ENCODE peak calls at places on chromosomes 2 and 18, in ten cellular contexts. One of them, this sample, is unnamed.

GRCh38 chr18:46736136-46736535 is 20.7 kb downstream of the ST8SIA5 start:
- DNase-seq in SIG-M5: no peak
- DNase-seq in endothelial cell: no peak
- DNase-seq in kidney glomerular epithelial cell: no peak
- DNase-seq in islet precursor cell: no peak
- DNase-seq in stimulated activated CD8-positive, alpha-beta memory T cell treated with anti-CD3 and anti-CD28 coated beads, Interleukin-4, amount 100 ng/mL, for 24 hours: no peak
- DNase-seq in iris pigment epithelial cell: no peak
- DNase-seq in central memory CD4-positive, alpha-beta T cell: no peak
- DNase-seq in left ventricle myocardium inferior: no peak
- DNase-seq in brain microvascular endothelial cell: no peak
- DNase-seq in this sample: no peak

GRCh38 chr2:15790838-15791237 is 149.5 kb upstream of the MYCN start:
- DNase-seq in stimulated activated CD8-positive, alpha-beta memory T cell treated with anti-CD3 and anti-CD28 coated beads, Interleukin-4, amount 100 ng/mL, for 24 hours: no peak
- DNase-seq in endothelial cell: no peak
- DNase-seq in islet precursor cell: no peak
- DNase-seq in iris pigment epithelial cell: no peak
- DNase-seq in SIG-M5: no peak
- DNase-seq in brain microvascular endothelial cell: no peak
- DNase-seq in kidney glomerular epithelial cell: no peak
- DNase-seq in left ventricle myocardium inferior: no peak
- DNase-seq in central memory CD4-positive, alpha-beta T cell: no peak
- DNase-seq in this sample: no peak

GRCh38 chr2:66833036-66833435 is 398.1 kb downstream of the MEIS1 start:
- DNase-seq in SIG-M5: no peak
- DNase-seq in stimulated activated CD8-positive, alpha-beta memory T cell treated with anti-CD3 and anti-CD28 coated beads, Interleukin-4, amount 100 ng/mL, for 24 hours: no peak
- DNase-seq in endothelial cell: no peak
- DNase-seq in kidney glomerular epithelial cell: no peak
- DNase-seq in iris pigment epithelial cell: no peak
- DNase-seq in islet precursor cell: no peak
- DNase-seq in brain microvascular endothelial cell: no peak
- DNase-seq in central memory CD4-positive, alpha-beta T cell: no peak
- DNase-seq in left ventricle myocardium inferior: no peak
- DNase-seq in this sample: no peak

GRCh38 chr2:108575132-108575966 is 41.1 kb downstream of the LIMS1 start:
- DNase-seq in SIG-M5: no peak
- DNase-seq in kidney glomerular epithelial cell: no peak
- DNase-seq in iris pigment epithelial cell: peak
- DNase-seq in central memory CD4-positive, alpha-beta T cell: no peak
- DNase-seq in stimulated activated CD8-positive, alpha-beta memory T cell treated with anti-CD3 and anti-CD28 coated beads, Interleukin-4, amount 100 ng/mL, for 24 hours: no peak
- DNase-seq in left ventricle myocardium inferior: no peak
- DNase-seq in endothelial cell: no peak
- DNase-seq in brain microvascular endothelial cell: peak
- DNase-seq in islet precursor cell: peak
- DNase-seq in this sample: no peak

GRCh38 chr2:207624170-207625013 is 802 bp downstream of the METTL21A start:
- DNase-seq in endothelial cell: peak
- DNase-seq in brain microvascular endothelial cell: peak
- DNase-seq in SIG-M5: peak
- DNase-seq in islet precursor cell: peak
- DNase-seq in central memory CD4-positive, alpha-beta T cell: peak
- DNase-seq in iris pigment epithelial cell: peak
- DNase-seq in kidney glomerular epithelial cell: peak
- DNase-seq in left ventricle myocardium inferior: peak
- DNase-seq in stimulated activated CD8-positive, alpha-beta memory T cell treated with anti-CD3 and anti-CD28 coated beads, Interleukin-4, amount 100 ng/mL, for 24 hours: peak
- DNase-seq in this sample: no peak

GRCh38 chr18:31497711-31498449 is at the start of gene DSG2:
- DNase-seq in brain microvascular endothelial cell: no peak
- DNase-seq in SIG-M5: no peak
- DNase-seq in central memory CD4-positive, alpha-beta T cell: no peak
- DNase-seq in left ventricle myocardium inferior: peak
- DNase-seq in stimulated activated CD8-positive, alpha-beta memory T cell treated with anti-CD3 and anti-CD28 coated beads, Interleukin-4, amount 100 ng/mL, for 24 hours: no peak
- DNase-seq in kidney glomerular epithelial cell: peak
- DNase-seq in islet precursor cell: peak
- DNase-seq in endothelial cell: peak
- DNase-seq in iris pigment epithelial cell: peak
- DNase-seq in this sample: no peak

GRCh38 chr2:133346654-133347053 is 221.6 kb downstream of the NCKAP5 start:
- DNase-seq in stimulated activated CD8-positive, alpha-beta memory T cell treated with anti-CD3 and anti-CD28 coated beads, Interleukin-4, amount 100 ng/mL, for 24 hours: no peak
- DNase-seq in brain microvascular endothelial cell: peak
- DNase-seq in kidney glomerular epithelial cell: peak
- DNase-seq in left ventricle myocardium inferior: no peak
- DNase-seq in iris pigment epithelial cell: peak
- DNase-seq in SIG-M5: no peak
- DNase-seq in islet precursor cell: no peak
- DNase-seq in endothelial cell: no peak
- DNase-seq in central memory CD4-positive, alpha-beta T cell: no peak
- DNase-seq in this sample: no peak

GRCh38 chr2:232330068-232330999 is 48.2 kb upstream of the ALPP start:
- DNase-seq in islet precursor cell: peak
- DNase-seq in endothelial cell: no peak
- DNase-seq in central memory CD4-positive, alpha-beta T cell: no peak
- DNase-seq in left ventricle myocardium inferior: no peak
- DNase-seq in iris pigment epithelial cell: no peak
- DNase-seq in kidney glomerular epithelial cell: no peak
- DNase-seq in SIG-M5: no peak
- DNase-seq in brain microvascular endothelial cell: no peak
- DNase-seq in stimulated activated CD8-positive, alpha-beta memory T cell treated with anti-CD3 and anti-CD28 coated beads, Interleukin-4, amount 100 ng/mL, for 24 hours: no peak
- DNase-seq in this sample: no peak

GRCh38 chr2:241091734-241092445 is 10.2 kb downstream of the MTERF4 start:
- DNase-seq in endothelial cell: no peak
- DNase-seq in iris pigment epithelial cell: no peak
- DNase-seq in SIG-M5: no peak
- DNase-seq in central memory CD4-positive, alpha-beta T cell: no peak
- DNase-seq in kidney glomerular epithelial cell: no peak
- DNase-seq in stimulated activated CD8-positive, alpha-beta memory T cell treated with anti-CD3 and anti-CD28 coated beads, Interleukin-4, amount 100 ng/mL, for 24 hours: no peak
- DNase-seq in islet precursor cell: no peak
- DNase-seq in left ventricle myocardium inferior: no peak
- DNase-seq in brain microvascular endothelial cell: no peak
- DNase-seq in this sample: no peak

GRCh38 chr2:119475225-119475856 is 43.7 kb downstream of the TMEM37 start:
- DNase-seq in left ventricle myocardium inferior: peak
- DNase-seq in SIG-M5: no peak
- DNase-seq in islet precursor cell: peak
- DNase-seq in central memory CD4-positive, alpha-beta T cell: no peak
- DNase-seq in kidney glomerular epithelial cell: no peak
- DNase-seq in brain microvascular endothelial cell: no peak
- DNase-seq in endothelial cell: no peak
- DNase-seq in stimulated activated CD8-positive, alpha-beta memory T cell treated with anti-CD3 and anti-CD28 coated beads, Interleukin-4, amount 100 ng/mL, for 24 hours: no peak
- DNase-seq in iris pigment epithelial cell: no peak
- DNase-seq in this sample: no peak

GRCh38 chr2:170820647-170821630 is 4.3 kb downstream of the GAD1 start:
- DNase-seq in left ventricle myocardium inferior: no peak
- DNase-seq in islet precursor cell: no peak
- DNase-seq in kidney glomerular epithelial cell: no peak
- DNase-seq in iris pigment epithelial cell: no peak
- DNase-seq in endothelial cell: no peak
- DNase-seq in SIG-M5: no peak
- DNase-seq in central memory CD4-positive, alpha-beta T cell: peak
- DNase-seq in brain microvascular endothelial cell: no peak
- DNase-seq in stimulated activated CD8-positive, alpha-beta memory T cell treated with anti-CD3 and anti-CD28 coated beads, Interleukin-4, amount 100 ng/mL, for 24 hours: no peak
- DNase-seq in this sample: no peak

GRCh38 chr2:18662689-18663088 is 73.3 kb upstream of the NT5C1B start:
- DNase-seq in brain microvascular endothelial cell: no peak
- DNase-seq in iris pigment epithelial cell: no peak
- DNase-seq in kidney glomerular epithelial cell: no peak
- DNase-seq in central memory CD4-positive, alpha-beta T cell: no peak
- DNase-seq in left ventricle myocardium inferior: no peak
- DNase-seq in stimulated activated CD8-positive, alpha-beta memory T cell treated with anti-CD3 and anti-CD28 coated beads, Interleukin-4, amount 100 ng/mL, for 24 hours: no peak
- DNase-seq in islet precursor cell: no peak
- DNase-seq in SIG-M5: no peak
- DNase-seq in endothelial cell: no peak
- DNase-seq in this sample: no peak

GRCh38 chr2:191657977-191658376 is 20.0 kb upstream of the NABP1 start:
- DNase-seq in left ventricle myocardium inferior: no peak
- DNase-seq in iris pigment epithelial cell: peak
- DNase-seq in endothelial cell: no peak
- DNase-seq in islet precursor cell: no peak
- DNase-seq in stimulated activated CD8-positive, alpha-beta memory T cell treated with anti-CD3 and anti-CD28 coated beads, Interleukin-4, amount 100 ng/mL, for 24 hours: no peak
- DNase-seq in kidney glomerular epithelial cell: no peak
- DNase-seq in SIG-M5: no peak
- DNase-seq in brain microvascular endothelial cell: peak
- DNase-seq in central memory CD4-positive, alpha-beta T cell: no peak
- DNase-seq in this sample: no peak

GRCh38 chr18:71942433-71942832 is 601.7 kb downstream of the CBLN2 start:
- DNase-seq in kidney glomerular epithelial cell: no peak
- DNase-seq in left ventricle myocardium inferior: no peak
- DNase-seq in iris pigment epithelial cell: no peak
- DNase-seq in endothelial cell: no peak
- DNase-seq in stimulated activated CD8-positive, alpha-beta memory T cell treated with anti-CD3 and anti-CD28 coated beads, Interleukin-4, amount 100 ng/mL, for 24 hours: no peak
- DNase-seq in central memory CD4-positive, alpha-beta T cell: no peak
- DNase-seq in brain microvascular endothelial cell: no peak
- DNase-seq in SIG-M5: no peak
- DNase-seq in islet precursor cell: peak
- DNase-seq in this sample: no peak

GRCh38 chr2:120745420-120746178 is 9.9 kb downstream of the GLI2 start:
- DNase-seq in kidney glomerular epithelial cell: no peak
- DNase-seq in left ventricle myocardium inferior: no peak
- DNase-seq in SIG-M5: no peak
- DNase-seq in endothelial cell: no peak
- DNase-seq in stimulated activated CD8-positive, alpha-beta memory T cell treated with anti-CD3 and anti-CD28 coated beads, Interleukin-4, amount 100 ng/mL, for 24 hours: no peak
- DNase-seq in central memory CD4-positive, alpha-beta T cell: no peak
- DNase-seq in brain microvascular endothelial cell: no peak
- DNase-seq in islet precursor cell: no peak
- DNase-seq in iris pigment epithelial cell: no peak
- DNase-seq in this sample: no peak

GRCh38 chr2:19955544-19956422 is 34.1 kb downstream of the WDR35 start:
- DNase-seq in brain microvascular endothelial cell: peak
- DNase-seq in SIG-M5: no peak
- DNase-seq in endothelial cell: peak
- DNase-seq in central memory CD4-positive, alpha-beta T cell: peak
- DNase-seq in stimulated activated CD8-positive, alpha-beta memory T cell treated with anti-CD3 and anti-CD28 coated beads, Interleukin-4, amount 100 ng/mL, for 24 hours: peak
- DNase-seq in left ventricle myocardium inferior: peak
- DNase-seq in iris pigment epithelial cell: peak
- DNase-seq in kidney glomerular epithelial cell: peak
- DNase-seq in islet precursor cell: peak
- DNase-seq in this sample: peak

GRCh38 chr2:30756051-30756719 is 51.1 kb downstream of the CAPN13 start:
- DNase-seq in iris pigment epithelial cell: peak
- DNase-seq in brain microvascular endothelial cell: peak
- DNase-seq in endothelial cell: no peak
- DNase-seq in SIG-M5: no peak
- DNase-seq in central memory CD4-positive, alpha-beta T cell: no peak
- DNase-seq in islet precursor cell: peak
- DNase-seq in stimulated activated CD8-positive, alpha-beta memory T cell treated with anti-CD3 and anti-CD28 coated beads, Interleukin-4, amount 100 ng/mL, for 24 hours: no peak
- DNase-seq in left ventricle myocardium inferior: no peak
- DNase-seq in kidney glomerular epithelial cell: no peak
- DNase-seq in this sample: no peak

GRCh38 chr2:112185131-112185530 is 46.9 kb downstream of the FBLN7 start:
- DNase-seq in left ventricle myocardium inferior: no peak
- DNase-seq in iris pigment epithelial cell: no peak
- DNase-seq in islet precursor cell: peak
- DNase-seq in stimulated activated CD8-positive, alpha-beta memory T cell treated with anti-CD3 and anti-CD28 coated beads, Interleukin-4, amount 100 ng/mL, for 24 hours: no peak
- DNase-seq in kidney glomerular epithelial cell: no peak
- DNase-seq in brain microvascular endothelial cell: no peak
- DNase-seq in central memory CD4-positive, alpha-beta T cell: no peak
- DNase-seq in SIG-M5: no peak
- DNase-seq in endothelial cell: no peak
- DNase-seq in this sample: no peak

GRCh38 chr2:70340921-70341765 is 39.3 kb upstream of the FAM136A start:
- DNase-seq in central memory CD4-positive, alpha-beta T cell: peak
- DNase-seq in iris pigment epithelial cell: peak
- DNase-seq in endothelial cell: peak
- DNase-seq in stimulated activated CD8-positive, alpha-beta memory T cell treated with anti-CD3 and anti-CD28 coated beads, Interleukin-4, amount 100 ng/mL, for 24 hours: no peak
- DNase-seq in islet precursor cell: peak
- DNase-seq in SIG-M5: no peak
- DNase-seq in brain microvascular endothelial cell: peak
- DNase-seq in kidney glomerular epithelial cell: peak
- DNase-seq in left ventricle myocardium inferior: no peak
- DNase-seq in this sample: no peak

GRCh38 chr2:40283111-40283909 is 168.6 kb downstream of the SLC8A1 start:
- DNase-seq in brain microvascular endothelial cell: no peak
- DNase-seq in islet precursor cell: no peak
- DNase-seq in SIG-M5: no peak
- DNase-seq in iris pigment epithelial cell: no peak
- DNase-seq in central memory CD4-positive, alpha-beta T cell: no peak
- DNase-seq in endothelial cell: no peak
- DNase-seq in kidney glomerular epithelial cell: peak
- DNase-seq in stimulated activated CD8-positive, alpha-beta memory T cell treated with anti-CD3 and anti-CD28 coated beads, Interleukin-4, amount 100 ng/mL, for 24 hours: no peak
- DNase-seq in left ventricle myocardium inferior: no peak
- DNase-seq in this sample: no peak